ENCODE peak calls at places on chromosomes 5 and 9, in six cellular contexts. One of them, this sample, is unnamed.

GRCh38 chr5:89849819-89850515 is 559.6 kb downstream of the CETN3 start:
- DNase-seq in left ventricle myocardium superior: no peak
- DNase-seq in BJ: no peak
- DNase-seq in AG04449: no peak
- DNase-seq in EH: no peak
- DNase-seq in progenitor cell of endocrine pancreas: no peak
- DNase-seq in this sample: peak

GRCh38 chr9:3794005-3794404 is 268.2 kb upstream of the RFX3 start:
- DNase-seq in left ventricle myocardium superior: no peak
- DNase-seq in BJ: no peak
- DNase-seq in AG04449: no peak
- DNase-seq in EH: peak
- DNase-seq in progenitor cell of endocrine pancreas: no peak
- DNase-seq in this sample: no peak

GRCh38 chr5:135498662-135498995 is 37.1 kb downstream of the NEUROG1 start:
- DNase-seq in left ventricle myocardium superior: no peak
- DNase-seq in BJ: no peak
- DNase-seq in AG04449: no peak
- DNase-seq in EH: no peak
- DNase-seq in progenitor cell of endocrine pancreas: no peak
- DNase-seq in this sample: no peak

GRCh38 chr5:88792144-88792840 is 90.7 kb downstream of the MEF2C start:
- DNase-seq in left ventricle myocardium superior: no peak
- DNase-seq in BJ: no peak
- DNase-seq in AG04449: peak
- DNase-seq in EH: peak
- DNase-seq in progenitor cell of endocrine pancreas: no peak
- DNase-seq in this sample: peak

GRCh38 chr9:93890436-93890935 is 64.7 kb downstream of the BARX1 start:
- DNase-seq in left ventricle myocardium superior: no peak
- DNase-seq in BJ: no peak
- DNase-seq in AG04449: no peak
- DNase-seq in EH: no peak
- DNase-seq in progenitor cell of endocrine pancreas: no peak
- DNase-seq in this sample: no peak

GRCh38 chr5:124741711-124742496 is 4.5 kb downstream of the ZNF608 start:
- DNase-seq in left ventricle myocardium superior: no peak
- DNase-seq in BJ: no peak
- DNase-seq in AG04449: no peak
- DNase-seq in EH: peak
- DNase-seq in progenitor cell of endocrine pancreas: no peak
- DNase-seq in this sample: peak

GRCh38 chr5:132383261-132383660 is 13.8 kb downstream of the SLC22A5 start:
- DNase-seq in left ventricle myocardium superior: no peak
- DNase-seq in BJ: no peak
- DNase-seq in AG04449: no peak
- DNase-seq in EH: no peak
- DNase-seq in progenitor cell of endocrine pancreas: no peak
- DNase-seq in this sample: no peak

GRCh38 chr5:65462139-65462705 is 19.5 kb downstream of the ADAMTS6 start:
- DNase-seq in left ventricle myocardium superior: no peak
- DNase-seq in BJ: no peak
- DNase-seq in AG04449: no peak
- DNase-seq in EH: no peak
- DNase-seq in progenitor cell of endocrine pancreas: no peak
- DNase-seq in this sample: no peak

GRCh38 chr9:38386319-38386895 is 6.1 kb upstream of the ALDH1B1 start:
- DNase-seq in left ventricle myocardium superior: no peak
- DNase-seq in BJ: no peak
- DNase-seq in AG04449: no peak
- DNase-seq in EH: no peak
- DNase-seq in progenitor cell of endocrine pancreas: no peak
- DNase-seq in this sample: no peak

GRCh38 chr5:173303878-173304590 is 24.2 kb downstream of the STC2 start:
- DNase-seq in left ventricle myocardium superior: no peak
- DNase-seq in BJ: no peak
- DNase-seq in AG04449: no peak
- DNase-seq in EH: peak
- DNase-seq in progenitor cell of endocrine pancreas: no peak
- DNase-seq in this sample: peak

GRCh38 chr5:37111426-37112382 is 137.5 kb downstream of the CPLANE1 start:
- DNase-seq in left ventricle myocardium superior: no peak
- DNase-seq in BJ: no peak
- DNase-seq in AG04449: no peak
- DNase-seq in EH: no peak
- DNase-seq in progenitor cell of endocrine pancreas: no peak
- DNase-seq in this sample: no peak

GRCh38 chr5:156824800-156825199 is 25.3 kb upstream of the PPP1R2B start:
- DNase-seq in left ventricle myocardium superior: no peak
- DNase-seq in BJ: peak
- DNase-seq in AG04449: peak
- DNase-seq in EH: peak
- DNase-seq in progenitor cell of endocrine pancreas: no peak
- DNase-seq in this sample: peak

GRCh38 chr9:18909140-18910018 is 123.6 kb downstream of the SAXO1 start:
- DNase-seq in left ventricle myocardium superior: no peak
- DNase-seq in BJ: no peak
- DNase-seq in AG04449: no peak
- DNase-seq in EH: no peak
- DNase-seq in progenitor cell of endocrine pancreas: no peak
- DNase-seq in this sample: no peak

GRCh38 chr5:31824886-31825774 is 186.2 kb downstream of the PDZD2 start:
- DNase-seq in left ventricle myocardium superior: no peak
- DNase-seq in BJ: peak
- DNase-seq in AG04449: peak
- DNase-seq in EH: peak
- DNase-seq in progenitor cell of endocrine pancreas: peak
- DNase-seq in this sample: peak

GRCh38 chr5:172640822-172641358 is at the start of gene NEURL1B:
- DNase-seq in left ventricle myocardium superior: peak
- DNase-seq in BJ: no peak
- DNase-seq in AG04449: no peak
- DNase-seq in EH: peak
- DNase-seq in progenitor cell of endocrine pancreas: peak
- DNase-seq in this sample: peak

GRCh38 chr9:2565676-2566340 is 55.8 kb upstream of the VLDLR start:
- DNase-seq in left ventricle myocardium superior: no peak
- DNase-seq in BJ: no peak
- DNase-seq in AG04449: no peak
- DNase-seq in EH: no peak
- DNase-seq in progenitor cell of endocrine pancreas: no peak
- DNase-seq in this sample: no peak

GRCh38 chr5:167964529-167964928 is 326.9 kb upstream of the WWC1 start:
- DNase-seq in left ventricle myocardium superior: no peak
- DNase-seq in BJ: no peak
- DNase-seq in AG04449: no peak
- DNase-seq in EH: no peak
- DNase-seq in progenitor cell of endocrine pancreas: no peak
- DNase-seq in this sample: peak

GRCh38 chr9:21761309-21761901 is 41.0 kb upstream of the MTAP start:
- DNase-seq in left ventricle myocardium superior: no peak
- DNase-seq in BJ: no peak
- DNase-seq in AG04449: no peak
- DNase-seq in EH: no peak
- DNase-seq in progenitor cell of endocrine pancreas: no peak
- DNase-seq in this sample: peak

GRCh38 chr9:107733530-107733907 is 243.9 kb upstream of the KLF4 start:
- DNase-seq in left ventricle myocardium superior: peak
- DNase-seq in BJ: no peak
- DNase-seq in AG04449: no peak
- DNase-seq in EH: peak
- DNase-seq in progenitor cell of endocrine pancreas: no peak
- DNase-seq in this sample: peak

GRCh38 chr5:81908044-81908443 is 63.8 kb upstream of the ATG10 start:
- DNase-seq in left ventricle myocardium superior: no peak
- DNase-seq in BJ: no peak
- DNase-seq in AG04449: no peak
- DNase-seq in EH: no peak
- DNase-seq in progenitor cell of endocrine pancreas: no peak
- DNase-seq in this sample: no peak

GRCh38 chr9:121989010-121989409 is 104.1 kb downstream of the TTLL11 start:
- DNase-seq in left ventricle myocardium superior: peak
- DNase-seq in BJ: no peak
- DNase-seq in AG04449: no peak
- DNase-seq in EH: no peak
- DNase-seq in progenitor cell of endocrine pancreas: no peak
- DNase-seq in this sample: no peak

GRCh38 chr5:170338933-170339779 is 41.6 kb upstream of the LCP2 start:
- DNase-seq in left ventricle myocardium superior: no peak
- DNase-seq in BJ: no peak
- DNase-seq in AG04449: no peak
- DNase-seq in EH: no peak
- DNase-seq in progenitor cell of endocrine pancreas: no peak
- DNase-seq in this sample: no peak

GRCh38 chr9:36991516-36992134 is 42.4 kb downstream of the PAX5 start:
- DNase-seq in left ventricle myocardium superior: no peak
- DNase-seq in BJ: no peak
- DNase-seq in AG04449: no peak
- DNase-seq in EH: peak
- DNase-seq in progenitor cell of endocrine pancreas: no peak
- DNase-seq in this sample: no peak

GRCh38 chr5:78574731-78575161 is 73.8 kb downstream of the LHFPL2 start:
- DNase-seq in left ventricle myocardium superior: no peak
- DNase-seq in BJ: no peak
- DNase-seq in AG04449: no peak
- DNase-seq in EH: peak
- DNase-seq in progenitor cell of endocrine pancreas: no peak
- DNase-seq in this sample: peak

GRCh38 chr5:103375356-103375755 is 116.8 kb downstream of the MACIR start:
- DNase-seq in left ventricle myocardium superior: no peak
- DNase-seq in BJ: no peak
- DNase-seq in AG04449: peak
- DNase-seq in EH: peak
- DNase-seq in progenitor cell of endocrine pancreas: no peak
- DNase-seq in this sample: no peak

GRCh38 chr9:32378496-32378895 is 5.9 kb upstream of the ACO1 start:
- DNase-seq in left ventricle myocardium superior: no peak
- DNase-seq in BJ: no peak
- DNase-seq in AG04449: no peak
- DNase-seq in EH: peak
- DNase-seq in progenitor cell of endocrine pancreas: no peak
- DNase-seq in this sample: peak

GRCh38 chr9:86359480-86359879 is 5.3 kb upstream of the TUT7 start:
- DNase-seq in left ventricle myocardium superior: no peak
- DNase-seq in BJ: no peak
- DNase-seq in AG04449: no peak
- DNase-seq in EH: no peak
- DNase-seq in progenitor cell of endocrine pancreas: no peak
- DNase-seq in this sample: no peak

GRCh38 chr5:42057254-42057690 is 132.2 kb downstream of the FBXO4 start:
- DNase-seq in left ventricle myocardium superior: peak
- DNase-seq in BJ: no peak
- DNase-seq in AG04449: no peak
- DNase-seq in EH: peak
- DNase-seq in progenitor cell of endocrine pancreas: peak
- DNase-seq in this sample: peak

GRCh38 chr5:7842531-7842930 is 8.4 kb downstream of the CFAP90 start:
- DNase-seq in left ventricle myocardium superior: no peak
- DNase-seq in BJ: no peak
- DNase-seq in AG04449: no peak
- DNase-seq in EH: no peak
- DNase-seq in progenitor cell of endocrine pancreas: no peak
- DNase-seq in this sample: no peak

GRCh38 chr9:109349431-109349846 is 28.6 kb upstream of the EPB41L4B start:
- DNase-seq in left ventricle myocardium superior: no peak
- DNase-seq in BJ: peak
- DNase-seq in AG04449: peak
- DNase-seq in EH: peak
- DNase-seq in progenitor cell of endocrine pancreas: no peak
- DNase-seq in this sample: peak

GRCh38 chr5:59317023-59317771 is 576.3 kb downstream of the PDE4D start:
- DNase-seq in left ventricle myocardium superior: no peak
- DNase-seq in BJ: peak
- DNase-seq in AG04449: no peak
- DNase-seq in EH: peak
- DNase-seq in progenitor cell of endocrine pancreas: no peak
- DNase-seq in this sample: peak

GRCh38 chr9:109182940-109183798 is 16.1 kb upstream of the FRRS1L start:
- DNase-seq in left ventricle myocardium superior: peak
- DNase-seq in BJ: no peak
- DNase-seq in AG04449: no peak
- DNase-seq in EH: peak
- DNase-seq in progenitor cell of endocrine pancreas: no peak
- DNase-seq in this sample: peak

GRCh38 chr9:72733896-72734295 is 212.5 kb downstream of the TMC1 start:
- DNase-seq in left ventricle myocardium superior: no peak
- DNase-seq in BJ: no peak
- DNase-seq in AG04449: no peak
- DNase-seq in EH: peak
- DNase-seq in progenitor cell of endocrine pancreas: no peak
- DNase-seq in this sample: peak

GRCh38 chr5:167072225-167072624 is 1219.2 kb upstream of the WWC1 start:
- DNase-seq in left ventricle myocardium superior: no peak
- DNase-seq in BJ: no peak
- DNase-seq in AG04449: no peak
- DNase-seq in EH: no peak
- DNase-seq in progenitor cell of endocrine pancreas: no peak
- DNase-seq in this sample: peak

GRCh38 chr5:123099514-123100151 is 10.6 kb downstream of the PRDM6 start:
- DNase-seq in left ventricle myocardium superior: peak
- DNase-seq in BJ: no peak
- DNase-seq in AG04449: no peak
- DNase-seq in EH: no peak
- DNase-seq in progenitor cell of endocrine pancreas: peak
- DNase-seq in this sample: no peak

GRCh38 chr5:39063037-39063436 is 11.2 kb downstream of the RICTOR start:
- DNase-seq in left ventricle myocardium superior: no peak
- DNase-seq in BJ: no peak
- DNase-seq in AG04449: no peak
- DNase-seq in EH: peak
- DNase-seq in progenitor cell of endocrine pancreas: no peak
- DNase-seq in this sample: peak

GRCh38 chr5:1860949-1861348 is 21.8 kb downstream of the IRX4 start:
- DNase-seq in left ventricle myocardium superior: peak
- DNase-seq in BJ: no peak
- DNase-seq in AG04449: no peak
- DNase-seq in EH: no peak
- DNase-seq in progenitor cell of endocrine pancreas: no peak
- DNase-seq in this sample: no peak

GRCh38 chr9:31236344-31236743 is 1148.1 kb upstream of the ACO1 start:
- DNase-seq in left ventricle myocardium superior: no peak
- DNase-seq in BJ: no peak
- DNase-seq in AG04449: no peak
- DNase-seq in EH: no peak
- DNase-seq in progenitor cell of endocrine pancreas: no peak
- DNase-seq in this sample: no peak

GRCh38 chr5:150377964-150378694 is 20.6 kb downstream of the TCOF1 start:
- DNase-seq in left ventricle myocardium superior: no peak
- DNase-seq in BJ: peak
- DNase-seq in AG04449: peak
- DNase-seq in EH: peak
- DNase-seq in progenitor cell of endocrine pancreas: no peak
- DNase-seq in this sample: peak

GRCh38 chr9:86978413-86978812 is 31.1 kb upstream of the GAS1 start:
- DNase-seq in left ventricle myocardium superior: no peak
- DNase-seq in BJ: no peak
- DNase-seq in AG04449: no peak
- DNase-seq in EH: peak
- DNase-seq in progenitor cell of endocrine pancreas: no peak
- DNase-seq in this sample: peak